ENCODE peak calls at places on chromosomes 2 and 18, in eight cellular contexts. Q, Y, K, T, S, M, B and V are unnamed samples.

GRCh38 chr18:7822435-7823425 is 255.6 kb downstream of the PTPRM start:
- DNase-seq in Q (no peak), Y (no peak), K (no peak), T (no peak), S (no peak), M (no peak), B (no peak), V (no peak)

GRCh38 chr2:26528870-26529269 is 50.9 kb upstream of the OTOF start:
- DNase-seq in Q (no peak), Y (peak; percentile 18), K (peak; percentile 2), T (no peak), S (no peak), M (no peak), B (no peak), V (peak; percentile 22)

GRCh38 chr2:83055338-83056010 is 1403.6 kb downstream of the SUCLG1 start:
- DNase-seq in Q (no peak), Y (no peak), K (no peak), T (no peak), S (no peak), M (no peak), B (no peak), V (no peak)

GRCh38 chr2:109494351-109494750 is 119.4 kb downstream of the SEPTIN10 start:
- DNase-seq in Q (no peak), Y (no peak), K (peak; percentile 49), T (no peak), S (no peak), M (no peak), B (no peak), V (no peak)

GRCh38 chr2:152646775-152647174 is 70.5 kb downstream of the PRPF40A start:
- DNase-seq in Q (no peak), Y (no peak), K (no peak), T (no peak), S (peak; percentile 27), M (no peak), B (no peak), V (no peak)

GRCh38 chr2:217392930-217393584 is 533.2 kb upstream of the TNP1 start:
- DNase-seq in Q (no peak), Y (no peak), K (no peak), T (no peak), S (no peak), M (peak; percentile 42), B (no peak), V (no peak)

GRCh38 chr2:159226608-159227007 is 59.9 kb downstream of the WDSUB1 start:
- DNase-seq in Q (no peak), Y (no peak), K (no peak), T (no peak), S (no peak), M (no peak), B (peak; percentile 36), V (no peak)

GRCh38 chr2:71995067-71995665 is 152.5 kb downstream of the CYP26B1 start:
- DNase-seq in Q (no peak), Y (no peak), K (no peak), T (no peak), S (peak; percentile 43), M (no peak), B (peak; percentile 5), V (no peak)

GRCh38 chr2:64669288-64669687 is 15.6 kb upstream of the SERTAD2 start:
- DNase-seq in Q (no peak), Y (no peak), K (no peak), T (no peak), S (peak; percentile 83), M (no peak), B (no peak), V (no peak)

GRCh38 chr2:172244419-172245130 is 141.9 kb upstream of the DLX2 start:
- DNase-seq in Q (no peak), Y (no peak), K (no peak), T (no peak), S (no peak), M (peak; percentile 35), B (no peak), V (no peak)

GRCh38 chr2:221482581-221483140 is 89.4 kb downstream of the EPHA4 start:
- DNase-seq in Q (no peak), Y (no peak), K (no peak), T (no peak), S (no peak), M (no peak), B (no peak), V (no peak)

GRCh38 chr2:219249203-219249980 is 3.7 kb upstream of the TUBA4B start:
- DNase-seq in Q (peak; percentile 78), Y (peak; percentile 91), K (peak; percentile 94), T (peak; percentile 93), S (peak; percentile 96), M (peak; percentile 40), B (peak; percentile 19), V (peak; percentile 87)
- H3K36me3 ChIP-seq in Q (no peaks in the 10 kb centered on the region), Y (peaks cover 5% of the 10 kb centered on the region), K (no peaks in the 10 kb centered on the region), T (peaks cover 2% of the 10 kb centered on the region), S (peaks cover 1% of the 10 kb centered on the region), M (no peaks in the 10 kb centered on the region), B (peaks cover 57% of the 10 kb centered on the region), V (peaks cover 20% of the 10 kb centered on the region)

DNA sequence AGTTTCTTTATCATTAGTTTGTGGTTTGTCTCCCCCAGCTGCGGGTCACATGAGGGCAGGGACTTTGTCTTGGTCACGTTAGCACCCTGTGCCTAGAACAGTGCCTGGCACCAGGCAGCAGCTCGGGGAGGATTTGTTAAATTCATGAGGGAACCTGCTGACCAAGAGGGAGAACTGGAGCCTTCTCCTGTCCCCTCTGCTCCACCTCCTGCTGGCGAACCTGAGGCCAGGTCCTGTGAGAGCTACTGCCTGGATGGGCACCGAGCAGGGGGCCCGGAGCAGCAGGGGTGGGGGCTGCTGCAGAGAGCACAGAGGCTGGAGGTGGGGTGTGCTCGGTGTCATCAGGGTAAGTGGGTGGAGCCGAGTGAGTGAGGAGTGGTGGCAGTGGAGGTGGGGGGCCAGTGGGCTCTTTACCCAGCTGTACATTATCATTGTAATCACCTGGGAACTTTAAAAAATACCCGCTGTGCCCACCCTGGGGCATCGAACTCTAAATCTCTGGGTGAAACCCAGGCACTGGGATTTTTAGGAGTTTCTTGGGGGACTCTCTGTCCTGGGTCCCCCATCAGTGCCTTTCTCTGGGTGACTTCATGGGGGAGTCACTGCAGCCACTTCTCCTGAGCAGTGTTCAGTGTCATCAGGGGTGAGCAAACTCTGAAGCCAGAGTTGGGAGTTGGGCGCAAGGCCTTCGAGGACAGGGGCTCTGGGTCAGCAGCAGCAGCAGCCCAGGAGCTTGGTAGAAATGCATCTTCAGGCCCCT is 52.0 kb upstream of the FAHD2A start:
- DNase-seq in Q (no peak), Y (peak; percentile 46), K (no peak), T (peak; percentile 17), S (no peak), M (no peak), B (no peak), V (peak; percentile 50)
- TF ChIP-seq EP300 in Q (no peak), Y (no peak), K (no peak), T (no peak), S (no peak), M (no peak), B (no peak), V (no peak)

GRCh38 chr18:3458378-3458777 is 8.4 kb downstream of the TGIF1 start:
- DNase-seq in Q (no peak), Y (no peak), K (no peak), T (no peak), S (no peak), M (no peak), B (no peak), V (no peak)

GRCh38 chr18:3461704-3462103 is 11.7 kb downstream of the TGIF1 start:
- DNase-seq in Q (no peak), Y (no peak), K (no peak), T (no peak), S (no peak), M (no peak), B (no peak), V (no peak)

GRCh38 chr18:3457261-3457724 is 7.3 kb downstream of the TGIF1 start:
- DNase-seq in Q (no peak), Y (no peak), K (peak; percentile 57), T (no peak), S (no peak), M (no peak), B (no peak), V (no peak)

GRCh38 chr18:3460823-3461398 is 10.9 kb downstream of the TGIF1 start:
- DNase-seq in Q (no peak), Y (no peak), K (no peak), T (no peak), S (no peak), M (no peak), B (no peak), V (no peak)

DNA sequence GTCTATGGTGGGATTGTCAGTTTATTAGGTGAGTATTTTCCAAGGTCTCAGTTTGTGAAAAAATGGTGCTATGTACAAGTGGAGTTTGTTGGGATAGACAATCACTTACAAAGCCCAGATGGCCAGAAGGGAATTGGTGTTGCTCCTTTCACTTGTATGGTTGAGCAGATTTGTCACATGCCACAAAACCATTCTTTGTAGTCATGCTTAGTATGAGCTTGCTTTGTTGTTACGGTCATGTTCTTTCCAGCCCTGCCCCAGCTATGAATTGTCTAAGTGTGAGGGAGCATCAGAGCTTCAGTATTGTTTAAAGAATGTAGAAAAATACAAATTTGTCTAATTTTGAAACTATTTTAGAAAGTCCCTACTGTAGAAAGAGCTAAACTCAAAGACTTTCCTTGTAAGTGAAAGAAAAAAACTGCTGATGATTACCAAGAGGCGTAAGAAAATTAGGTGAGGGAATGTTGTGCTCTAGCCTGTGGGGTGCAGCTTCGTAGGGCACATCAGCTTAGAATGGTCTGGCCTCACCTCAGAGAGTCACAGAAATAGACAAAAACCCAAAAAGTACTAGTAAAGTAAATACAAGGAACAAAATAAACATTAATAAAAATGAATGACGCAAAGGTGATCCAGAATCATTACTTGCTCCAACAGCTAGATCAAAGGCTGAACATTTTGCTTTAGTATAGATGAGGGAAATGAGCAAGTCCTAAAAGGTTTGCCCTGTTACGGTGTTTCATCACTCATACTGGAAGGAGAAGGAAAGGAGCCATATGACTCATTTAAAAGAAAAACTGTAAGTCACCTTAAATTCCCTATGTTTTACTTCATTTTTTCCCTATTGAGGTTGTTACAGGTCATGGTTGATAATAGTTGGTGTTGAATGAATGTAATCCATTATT is 9.2 kb downstream of the TGIF1 start:
- DNase-seq in Q (no peak), Y (no peak), K (no peak), T (no peak), S (no peak), M (no peak), B (no peak), V (no peak)
- H3K4me1 ChIP-seq in Q (no peaks in the 10 kb centered on the region), Y (peaks cover 30% of the 10 kb centered on the region), K (peaks cover 41% of the 10 kb centered on the region), T (peaks cover 34% of the 10 kb centered on the region), S (peaks cover 50% of the 10 kb centered on the region), M (peaks cover 28% of the 10 kb centered on the region), B (no peaks in the 10 kb centered on the region), V (peaks cover 48% of the 10 kb centered on the region)

GRCh38 chr2:47720036-47720435 is 62.9 kb upstream of the MSH6 start:
- DNase-seq in Q (no peak), Y (no peak), K (no peak), T (no peak), S (no peak), M (no peak), B (no peak), V (no peak)

GRCh38 chr2:47719099-47719498 is 63.8 kb upstream of the MSH6 start:
- DNase-seq in Q (no peak), Y (no peak), K (no peak), T (no peak), S (no peak), M (no peak), B (no peak), V (no peak)

GRCh38 chr2:47720559-47720958 is 62.4 kb upstream of the MSH6 start:
- DNase-seq in Q (no peak), Y (no peak), K (no peak), T (no peak), S (no peak), M (no peak), B (no peak), V (no peak)

GRCh38 chr2:47721296-47721695 is 61.6 kb upstream of the MSH6 start:
- DNase-seq in Q (no peak), Y (no peak), K (no peak), T (no peak), S (no peak), M (no peak), B (no peak), V (no peak)

GRCh38 chr2:47715552-47715951 is 67.4 kb upstream of the MSH6 start:
- DNase-seq in Q (no peak), Y (no peak), K (no peak), T (no peak), S (no peak), M (no peak), B (no peak), V (no peak)
- H3K36me3 ChIP-seq in Q (no peaks in the 10 kb centered on the region), Y (no peaks in the 10 kb centered on the region), K (no peaks in the 10 kb centered on the region), T (no peaks in the 10 kb centered on the region), S (no peaks in the 10 kb centered on the region), M (no peaks in the 10 kb centered on the region), B (no peaks in the 10 kb centered on the region), V (no peaks in the 10 kb centered on the region)